ENCODE peak calls at places on chromosomes 2 and 18, in eight cellular contexts. O, I, Z, Q, T, K, G and P are unnamed samples.

GRCh38 chr2:63023444-63023843 is 27.2 kb upstream of the OTX1 start:
- DNase-seq in O (peak; percentile 83), I (no peak), Z (peak; percentile 35), Q (peak; percentile 56), T (no peak), K (peak; percentile 26), G (peak; percentile 61), P (no peak)

GRCh38 chr2:120771556-120772208 is 36.0 kb downstream of the GLI2 start:
- DNase-seq in O (no peak), I (no peak), Z (no peak), Q (peak; percentile 98), T (no peak), K (peak; percentile 26), G (no peak), P (no peak)

GRCh38 chr2:134391751-134392160 is 137.9 kb downstream of the MGAT5 start:
- DNase-seq in O (no peak), I (no peak), Z (no peak), Q (no peak), T (peak; percentile 54), K (peak; percentile 80), G (no peak), P (no peak)

GRCh38 chr2:26178746-26179436 is 6.0 kb downstream of the GAREM2 start:
- DNase-seq in O (peak; percentile 66), I (no peak), Z (peak; percentile 47), Q (peak; percentile 28), T (peak; percentile 59), K (no peak), G (peak; percentile 73), P (no peak)

GRCh38 chr18:59180150-59180845 is 39.7 kb upstream of the GRP start:
- DNase-seq in O (no peak), I (no peak), Z (no peak), Q (peak; percentile 82), T (no peak), K (no peak), G (no peak), P (no peak)

GRCh38 chr2:236531991-236532390 is 37.6 kb upstream of the ACKR3 start:
- DNase-seq in O (no peak), I (no peak), Z (no peak), Q (no peak), T (no peak), K (no peak), G (no peak), P (no peak)

GRCh38 chr2:43274055-43274454 is 47.6 kb upstream of the ZFP36L2 start:
- DNase-seq in O (no peak), I (no peak), Z (no peak), Q (peak; percentile 50), T (no peak), K (peak; percentile 53), G (no peak), P (no peak)

GRCh38 chr2:66212749-66213148 is 222.2 kb upstream of the MEIS1 start:
- DNase-seq in O (no peak), I (no peak), Z (no peak), Q (no peak), T (no peak), K (no peak), G (no peak), P (no peak)

GRCh38 chr2:45685299-45685698 is 33.8 kb downstream of the PRKCE start:
- DNase-seq in O (no peak), I (no peak), Z (no peak), Q (no peak), T (no peak), K (no peak), G (no peak), P (no peak)

GRCh38 chr18:69399253-69399652 is 1.4 kb upstream of the DOK6 start:
- DNase-seq in O (peak; percentile 73), I (no peak), Z (no peak), Q (no peak), T (no peak), K (no peak), G (peak; percentile 21), P (no peak)

GRCh38 chr2:75596784-75597183 is 36.0 kb upstream of the EVA1A start:
- DNase-seq in O (no peak), I (no peak), Z (no peak), Q (peak; percentile 79), T (no peak), K (peak; percentile 97), G (no peak), P (no peak)

GRCh38 chr2:124683536-124684407 is 658.7 kb downstream of the CNTNAP5 start:
- DNase-seq in O (no peak), I (no peak), Z (no peak), Q (peak; percentile 89), T (no peak), K (no peak), G (no peak), P (no peak)

GRCh38 chr2:111175615-111176014 is 54.9 kb downstream of the BCL2L11 start:
- DNase-seq in O (no peak), I (no peak), Z (no peak), Q (no peak), T (no peak), K (no peak), G (no peak), P (no peak)

GRCh38 chr2:106868199-106868598 is 17.8 kb downstream of the ST6GAL2 start:
- DNase-seq in O (peak; percentile 63), I (no peak), Z (peak; percentile 25), Q (no peak), T (no peak), K (no peak), G (peak; percentile 63), P (no peak)

GRCh38 chr2:101406867-101407266 is 19.6 kb upstream of the CREG2 start:
- DNase-seq in O (no peak), I (no peak), Z (no peak), Q (peak; percentile 90), T (no peak), K (peak; percentile 43), G (no peak), P (no peak)

GRCh38 chr2:127080941-127081769 is 25.8 kb downstream of the BIN1 start:
- DNase-seq in O (no peak), I (peak; percentile 58), Z (no peak), Q (no peak), T (peak; percentile 58), K (peak; percentile 88), G (no peak), P (no peak)

GRCh38 chr2:64311948-64312621 is 141.9 kb upstream of the LGALSL start:
- DNase-seq in O (peak; percentile 56), I (no peak), Z (no peak), Q (peak; percentile 90), T (no peak), K (peak; percentile 87), G (peak; percentile 78), P (peak; percentile 62)